ENCODE peak calls at places on chromosomes 6 and 20, in six cellular contexts. G is endodermal cell; E is right lobe of liver; Y is tibial nerve; K is psoas muscle; U is CD8-positive, alpha-beta memory T cell. J is an unnamed sample.

GRCh38 chr6:128848169-128848935 is 34.6 kb upstream of the LAMA2 start:
- DNase-seq in Y (no peak), K (no peak), G (no peak), E (no peak), U (no peak), J (peak; percentile 33)

GRCh38 chr6:25315194-25315593 is 36.0 kb downstream of the CARMIL1 start:
- DNase-seq in Y (no peak), U (no peak), G (peak; percentile 85), K (no peak), E (no peak), J (no peak)

GRCh38 chr6:107489636-107490567 is at the start of gene SOBP:
- DNase-seq in U (peak; percentile 66), G (peak; percentile 83), Y (peak; percentile 30), E (peak; percentile 57), K (peak; percentile 87), J (peak; percentile 90)

GRCh38 chr6:51515052-51515402 is 572.4 kb downstream of the PKHD1 start:
- DNase-seq in Y (no peak), E (no peak), K (no peak), G (no peak), U (no peak), J (no peak)

GRCh38 chr20:11454966-11455799 is 462.5 kb upstream of the BTBD3 start:
- DNase-seq in E (no peak), K (no peak), Y (no peak), U (no peak), G (no peak), J (no peak)

GRCh38 chr6:3813150-3813780 is 35.9 kb upstream of the FAM50B start:
- DNase-seq in U (no peak), E (peak; percentile 64), G (no peak), Y (no peak), K (peak; percentile 82), J (peak; percentile 67)

GRCh38 chr6:19052219-19052618 is 665.1 kb downstream of the RNF144B start:
- DNase-seq in U (no peak), G (no peak), Y (no peak), K (no peak), E (no peak), J (no peak)

GRCh38 chr20:16415079-16415478 is 158.2 kb downstream of the KIF16B start:
- DNase-seq in E (no peak), K (no peak), U (no peak), Y (no peak), G (no peak), J (no peak)

GRCh38 chr6:21836292-21836691 is 242.7 kb downstream of the SOX4 start:
- DNase-seq in E (no peak), G (no peak), U (no peak), Y (no peak), K (no peak), J (no peak)

GRCh38 chr6:4665489-4666417 is 110.5 kb upstream of the CDYL start:
- DNase-seq in E (no peak), K (no peak), Y (no peak), U (no peak), G (peak; percentile 4), J (no peak)

GRCh38 chr6:16756660-16757270 is 4.5 kb downstream of the ATXN1 start:
- DNase-seq in G (no peak), Y (no peak), E (no peak), U (no peak), K (no peak), J (no peak)

GRCh38 chr20:38985603-38986170 is 23.5 kb downstream of the DHX35 start:
- DNase-seq in K (no peak), Y (no peak), G (no peak), U (no peak), E (no peak), J (no peak)

GRCh38 chr6:46923476-46923875 is 1.7 kb upstream of the ADGRF5 start:
- DNase-seq in E (no peak), G (no peak), U (no peak), K (no peak), Y (no peak), J (no peak)

GRCh38 chr6:34154668-34155447 is 9.0 kb upstream of the GRM4 start:
- DNase-seq in E (peak; percentile 49), G (peak; percentile 94), U (peak; percentile 70), K (peak; percentile 67), Y (no peak), J (peak; percentile 83)

GRCh38 chr6:16764188-16764950 is 3.1 kb upstream of the ATXN1 start:
- DNase-seq in E (no peak), U (no peak), Y (no peak), K (no peak), G (no peak), J (no peak)

GRCh38 chr6:71733970-71734899 is 152.1 kb upstream of the RIMS1 start:
- DNase-seq in G (no peak), U (no peak), Y (no peak), K (no peak), E (no peak), J (no peak)

GRCh38 chr6:139982652-139983051 is 608.2 kb upstream of the CITED2 start:
- DNase-seq in G (peak; percentile 66), Y (no peak), U (no peak), K (no peak), E (no peak), J (no peak)

GRCh38 chr20:16241911-16242310 is 331.3 kb downstream of the KIF16B start:
- DNase-seq in Y (no peak), U (no peak), E (no peak), G (peak; percentile 31), K (no peak), J (no peak)

GRCh38 chr6:116536216-116536621 is 9.3 kb downstream of the TRAPPC3L start:
- DNase-seq in K (no peak), E (no peak), U (no peak), G (no peak), Y (no peak), J (no peak)

GRCh38 chr6:82786251-82786650 is 279.4 kb downstream of the UBE3D start:
- DNase-seq in G (no peak), U (no peak), K (no peak), Y (no peak), E (no peak), J (no peak)

GRCh38 chr20:7094438-7094997 is 327.0 kb downstream of the BMP2 start:
- DNase-seq in G (peak; percentile 73), U (no peak), E (no peak), Y (no peak), K (no peak), J (no peak)

GRCh38 chr20:23349338-23350006 is 1.1 kb upstream of the NXT1 start:
- DNase-seq in U (no peak), G (no peak), E (no peak), K (no peak), Y (no peak), J (no peak)

DNA sequence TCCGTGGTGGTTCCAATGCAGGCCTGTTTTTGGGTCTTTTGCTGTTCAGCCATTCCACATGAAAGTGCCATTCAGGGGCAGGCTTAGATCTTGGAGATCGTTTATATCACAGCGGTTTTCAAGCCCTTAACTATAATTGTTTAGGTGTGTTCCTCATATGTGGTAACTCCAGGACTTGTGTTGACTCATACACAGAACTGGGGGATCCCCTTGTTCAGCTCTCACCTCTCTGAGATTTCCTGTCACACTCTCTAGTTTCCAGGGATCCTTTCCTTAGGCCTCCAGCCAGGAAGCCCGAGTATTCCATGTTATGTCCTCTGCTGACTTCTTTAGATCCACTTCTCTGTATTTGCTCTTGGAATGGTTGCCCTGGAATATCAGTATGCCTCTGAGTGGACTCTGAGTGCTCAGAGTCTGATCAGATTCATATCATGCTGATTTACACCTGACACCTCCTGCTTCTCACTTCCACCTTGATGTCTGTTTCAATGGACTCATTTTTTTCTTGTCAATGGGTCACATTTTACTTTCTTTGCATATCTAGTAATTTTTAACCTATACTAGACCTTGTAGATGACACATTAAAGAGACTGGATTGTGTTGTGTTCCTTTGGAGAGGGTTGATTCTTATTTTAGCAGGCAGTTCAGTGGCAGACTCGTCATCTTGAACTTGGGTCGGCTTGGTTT is 13.0 kb downstream of the NTSR1 start:
- DNase-seq in E (no peak), U (no peak), G (no peak), Y (no peak), K (no peak), J (no peak)
- H3K27me3 ChIP-seq in E (no peaks in the 10 kb centered on the region), U (no peaks in the 10 kb centered on the region), G (no peaks in the 10 kb centered on the region), Y (no peaks in the 10 kb centered on the region), K (peaks cover 16% of the 10 kb centered on the region), J (no peaks in the 10 kb centered on the region)

DNA sequence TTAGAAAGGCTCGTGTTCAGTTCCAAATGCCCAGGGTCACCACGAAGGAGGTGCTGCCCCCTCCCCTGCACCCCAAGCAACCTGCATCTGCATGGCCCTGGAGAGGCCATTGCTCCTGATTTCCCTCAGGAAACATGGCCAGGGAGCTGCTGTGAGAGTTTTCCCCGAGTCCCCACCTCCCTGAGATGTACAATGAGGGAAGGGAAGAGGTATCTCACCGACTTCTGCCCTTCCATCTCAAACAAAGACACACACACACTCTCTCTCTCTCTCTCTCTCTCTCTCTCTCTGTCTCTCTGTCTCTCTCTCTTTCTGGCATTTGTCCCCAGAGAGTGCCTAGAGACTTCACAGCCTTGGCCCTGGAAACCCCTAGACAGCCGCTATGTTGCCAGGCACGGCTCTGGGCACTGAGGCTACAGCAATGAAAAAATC is 120.4 kb downstream of the MRPL14 start:
- DNase-seq in K (peak; percentile 26), E (no peak), G (peak; percentile 55), Y (no peak), U (no peak), J (no peak)
- H3K4me1 ChIP-seq in K (peaks cover 68% of the 10 kb centered on the region), E (no peaks in the 10 kb centered on the region), G (peaks cover 15% of the 10 kb centered on the region), Y (peaks cover 11% of the 10 kb centered on the region), U (peaks cover 2% of the 10 kb centered on the region), J (no peaks in the 10 kb centered on the region)

GRCh38 chr6:1324926-1325325 is 13.0 kb downstream of the FOXQ1 start:
- DNase-seq in K (no peak), G (no peak), E (no peak), U (no peak), Y (no peak), J (no peak)

GRCh38 chr6:1318036-1318435 is 6.1 kb downstream of the FOXQ1 start:
- DNase-seq in Y (no peak), U (no peak), K (no peak), G (no peak), E (no peak), J (no peak)

GRCh38 chr6:1322725-1323219 is 10.9 kb downstream of the FOXQ1 start:
- DNase-seq in U (no peak), E (peak; percentile 68), G (no peak), K (no peak), Y (no peak), J (no peak)

GRCh38 chr6:1322206-1322605 is 10.3 kb downstream of the FOXQ1 start:
- DNase-seq in K (no peak), U (no peak), Y (no peak), E (no peak), G (no peak), J (no peak)

DNA sequence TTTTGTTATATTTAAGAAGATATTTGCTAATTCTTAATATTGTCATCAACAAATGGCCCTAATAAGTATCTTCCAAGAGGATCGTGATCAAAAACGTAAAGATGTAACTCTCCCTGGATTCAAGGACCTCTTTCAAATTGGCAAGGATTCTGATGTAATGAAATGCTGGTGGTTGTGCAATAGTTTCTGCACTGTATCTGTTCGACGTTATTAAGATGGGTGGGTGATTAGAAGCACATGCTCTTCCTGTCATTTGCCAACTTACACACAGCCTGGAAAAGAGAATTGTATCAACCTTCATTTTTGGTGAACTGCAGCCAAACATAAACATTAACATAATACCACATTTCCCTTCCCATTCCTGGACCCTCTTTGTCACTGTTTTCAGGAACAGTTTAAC is 9.8 kb downstream of the FOXQ1 start:
- DNase-seq in Y (no peak), E (no peak), K (no peak), G (no peak), U (no peak), J (no peak)
- H3K27ac ChIP-seq in Y (no peak overlapping the region), E (no peak overlapping the region), K (no peak overlapping the region), G (no peak overlapping the region), U (no peak overlapping the region), J (no peak overlapping the region)

GRCh38 chr20:63177785-63178444 is 38.0 kb downstream of the YTHDF1 start:
- DNase-seq in E (no peak), Y (no peak), K (no peak), G (peak; percentile 70), U (no peak), J (no peak)
- H3K27me3 ChIP-seq in E (peaks cover 13% of the 10 kb centered on the region), Y (peaks cover 9% of the 10 kb centered on the region), K (peaks cover 53% of the 10 kb centered on the region), G (peaks cover 75% of the 10 kb centered on the region), U (peaks cover 40% of the 10 kb centered on the region), J (no peaks in the 10 kb centered on the region)

J was measured in right cardiac atrium.